ENCODE peak calls at places on chromosomes 12 and 14, in five cellular contexts. One of them, this sample, is unnamed.

GRCh38 chr14:22384974-22385526 is 204.0 kb downstream of the DAD1 start:
- DNase-seq in trophoblast cell: no peak
- DNase-seq in fibroblast of lung: peak
- DNase-seq in breast epithelium: no peak
- DNase-seq in prostate gland: no peak
- DNase-seq in this sample: no peak

GRCh38 chr14:72495668-72496067 is 398.2 kb downstream of the DPF3 start:
- DNase-seq in trophoblast cell: no peak
- DNase-seq in fibroblast of lung: peak
- DNase-seq in breast epithelium: peak
- DNase-seq in prostate gland: no peak
- DNase-seq in this sample: no peak

GRCh38 chr12:41962171-41962572 is 182.5 kb downstream of the GXYLT1 start:
- DNase-seq in trophoblast cell: no peak
- DNase-seq in fibroblast of lung: no peak
- DNase-seq in breast epithelium: peak
- DNase-seq in prostate gland: no peak
- DNase-seq in this sample: no peak

GRCh38 chr14:73833024-73833423 is 18.6 kb upstream of the PTGR2 start:
- DNase-seq in trophoblast cell: no peak
- DNase-seq in fibroblast of lung: peak
- DNase-seq in breast epithelium: no peak
- DNase-seq in prostate gland: no peak
- DNase-seq in this sample: no peak

GRCh38 chr14:49989980-49990379 is 97.1 kb downstream of the ARF6 start:
- DNase-seq in trophoblast cell: no peak
- DNase-seq in fibroblast of lung: no peak
- DNase-seq in breast epithelium: no peak
- DNase-seq in prostate gland: no peak
- DNase-seq in this sample: no peak

GRCh38 chr12:58171914-58172313 is 230.5 kb downstream of the ATP23 start:
- DNase-seq in trophoblast cell: no peak
- DNase-seq in fibroblast of lung: peak
- DNase-seq in breast epithelium: no peak
- DNase-seq in prostate gland: peak
- DNase-seq in this sample: no peak

GRCh38 chr12:113240395-113240794 is 19.1 kb downstream of the TPCN1 start:
- DNase-seq in trophoblast cell: no peak
- DNase-seq in fibroblast of lung: no peak
- DNase-seq in breast epithelium: no peak
- DNase-seq in prostate gland: no peak
- DNase-seq in this sample: no peak

GRCh38 chr14:29805415-29806123 is 122.1 kb downstream of the PRKD1 start:
- DNase-seq in trophoblast cell: no peak
- DNase-seq in fibroblast of lung: peak
- DNase-seq in breast epithelium: no peak
- DNase-seq in prostate gland: no peak
- DNase-seq in this sample: no peak

DNA sequence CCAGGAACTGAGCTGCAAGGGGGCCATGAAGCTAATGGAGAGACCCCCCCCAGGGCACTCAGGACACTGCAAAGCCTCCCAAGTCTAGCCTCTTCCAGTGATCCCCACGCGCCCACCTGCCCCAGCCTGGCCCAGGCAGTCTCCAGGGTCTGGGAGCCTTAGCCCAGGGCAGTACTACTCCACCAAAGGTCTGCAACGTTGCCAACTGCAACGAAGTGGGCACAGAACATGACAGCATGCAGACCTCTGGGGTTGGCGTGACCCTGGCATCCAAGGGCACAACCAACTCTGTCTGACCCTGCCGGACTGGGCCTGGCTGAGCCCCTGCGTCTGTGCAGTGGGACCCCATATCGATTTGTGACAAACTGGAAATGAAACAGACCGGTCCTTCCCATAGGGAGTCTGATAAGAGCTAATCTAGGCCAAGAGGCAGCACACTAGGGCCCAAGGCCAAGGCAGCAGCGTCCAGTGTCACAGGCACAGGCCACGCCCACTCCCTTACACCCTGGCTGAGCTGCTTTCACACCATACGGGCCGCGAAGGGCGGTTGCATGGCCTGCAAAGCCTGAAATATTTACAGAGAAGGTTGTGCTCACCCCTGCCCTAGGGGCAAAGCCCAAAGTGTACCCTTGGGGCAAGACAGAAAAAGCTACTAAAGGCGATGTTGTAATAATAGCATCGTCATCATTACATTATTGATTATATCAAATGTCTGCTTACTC is 76.7 kb downstream of the NCOR2 start:
- DNase-seq in trophoblast cell: peak
- DNase-seq in fibroblast of lung: no peak
- DNase-seq in breast epithelium: no peak
- DNase-seq in prostate gland: no peak
- DNase-seq in this sample: no peak
- H3K27ac ChIP-seq in trophoblast cell: no peak
- H3K27ac ChIP-seq in fibroblast of lung: no peak
- H3K27ac ChIP-seq in breast epithelium: peak
- H3K27ac ChIP-seq in prostate gland: no peak
- H3K27ac ChIP-seq in this sample: no peak

DNA sequence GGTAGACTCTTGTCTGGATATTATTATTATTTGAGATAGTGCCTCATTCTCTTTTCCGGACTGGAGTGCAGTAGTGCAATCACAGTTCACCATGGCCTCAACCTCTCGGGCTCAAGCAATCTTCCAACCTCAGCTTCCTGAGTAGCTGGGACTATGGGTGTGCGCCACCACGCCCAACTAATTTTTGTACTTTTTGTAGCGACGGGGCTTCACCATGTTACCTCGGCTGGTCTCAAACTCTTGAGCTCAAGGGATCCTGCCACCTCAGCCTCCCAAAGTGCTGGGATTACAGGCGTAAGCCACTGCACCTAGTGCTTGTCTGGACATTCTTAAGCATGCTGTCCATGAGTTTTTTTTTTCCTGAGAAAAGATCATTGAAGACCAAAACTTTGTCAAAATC is 498.9 kb upstream of the RGS6 start:
- DNase-seq in trophoblast cell: no peak
- DNase-seq in fibroblast of lung: no peak
- DNase-seq in breast epithelium: no peak
- DNase-seq in prostate gland: no peak
- DNase-seq in this sample: no peak
- H3K4me3 ChIP-seq in trophoblast cell: no peak
- H3K4me3 ChIP-seq in fibroblast of lung: no peak
- H3K4me3 ChIP-seq in breast epithelium: no peak
- H3K4me3 ChIP-seq in prostate gland: no peak
- H3K4me3 ChIP-seq in this sample: no peak

DNA sequence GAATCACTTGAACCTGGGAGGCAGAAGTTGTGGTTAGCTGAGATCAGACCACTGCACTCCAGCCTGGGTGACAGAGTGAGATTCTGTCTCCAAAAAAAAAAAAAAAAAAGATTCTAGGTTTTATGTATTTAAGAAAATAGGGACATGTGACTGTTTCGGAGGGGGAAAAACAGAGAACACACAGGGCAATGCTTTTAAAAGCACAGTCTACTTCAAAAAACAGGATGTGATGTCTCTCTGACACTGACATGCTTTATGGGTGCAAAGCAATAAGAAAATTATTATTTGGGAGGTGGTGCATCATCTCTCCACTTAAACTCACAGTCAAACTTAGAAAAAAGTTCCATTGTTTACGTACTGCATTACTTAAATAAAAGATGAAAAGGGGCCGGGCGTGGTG is 28.6 kb downstream of the CLIP1 start:
- DNase-seq in trophoblast cell: no peak
- DNase-seq in fibroblast of lung: no peak
- DNase-seq in breast epithelium: no peak
- DNase-seq in prostate gland: no peak
- DNase-seq in this sample: peak
- H3K27ac ChIP-seq in trophoblast cell: no peak
- H3K27ac ChIP-seq in fibroblast of lung: no peak
- H3K27ac ChIP-seq in breast epithelium: no peak
- H3K27ac ChIP-seq in prostate gland: no peak
- H3K27ac ChIP-seq in this sample: no peak

DNA sequence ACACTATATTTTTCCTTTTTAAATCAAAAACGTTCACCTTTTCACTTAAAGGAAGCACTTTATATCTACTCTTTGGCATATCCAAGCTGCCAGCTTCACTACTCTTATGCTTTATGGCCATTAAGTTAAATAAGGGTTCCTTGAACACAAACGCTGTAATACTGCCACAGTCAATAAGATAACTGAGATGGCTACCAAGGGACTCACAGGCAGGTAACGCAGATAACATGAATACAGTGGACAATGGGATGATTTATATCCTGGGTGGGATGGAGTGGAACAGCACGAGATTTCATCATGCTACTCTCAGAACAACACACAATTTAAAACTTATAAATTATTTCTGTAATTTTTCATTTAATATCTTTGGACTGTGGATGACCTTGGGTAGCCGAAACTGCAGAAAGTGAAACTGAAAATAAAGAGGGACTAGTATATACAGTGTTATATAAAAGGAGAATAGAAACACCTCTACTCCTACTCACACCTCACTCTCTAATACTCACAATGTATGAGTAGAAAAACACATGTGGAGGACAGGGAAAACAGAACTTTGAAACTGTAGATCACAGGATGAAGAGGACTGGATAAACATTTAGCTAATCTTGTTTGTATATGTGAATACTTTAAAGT is 367.3 kb downstream of the C12orf50 start:
- DNase-seq in trophoblast cell: no peak
- DNase-seq in fibroblast of lung: peak
- DNase-seq in breast epithelium: no peak
- DNase-seq in prostate gland: no peak
- DNase-seq in this sample: no peak
- H3K4me3 ChIP-seq in trophoblast cell: no peak
- H3K4me3 ChIP-seq in fibroblast of lung: peak
- H3K4me3 ChIP-seq in breast epithelium: peak
- H3K4me3 ChIP-seq in prostate gland: no peak
- H3K4me3 ChIP-seq in this sample: no peak